ENCODE peak calls at places on chromosomes 2 and 18, in five cellular contexts. One of them, this sample, is unnamed.

GRCh38 chr2:23563673-23564617 is 179.0 kb downstream of the KLHL29 start:
- DNase-seq in activated effector memory CD4-positive, alpha-beta T cell treated with Interleukin-2 at 50 U/mL for 16 hours: no peak
- DNase-seq in HEK293T: no peak
- DNase-seq in Calu3: peak; percentile 47
- DNase-seq in GM23338: peak; percentile 41
- DNase-seq in this sample: no peak

GRCh38 chr2:80256396-80257167 is 48.0 kb downstream of the LRRTM1 start:
- DNase-seq in activated effector memory CD4-positive, alpha-beta T cell treated with Interleukin-2 at 50 U/mL for 16 hours: no peak
- DNase-seq in Calu3: no peak
- DNase-seq in GM23338: peak; percentile 76
- DNase-seq in HEK293T: peak; percentile 34
- DNase-seq in this sample: no peak

GRCh38 chr2:18309627-18310026 is 250.8 kb downstream of the RDH14 start:
- DNase-seq in activated effector memory CD4-positive, alpha-beta T cell treated with Interleukin-2 at 50 U/mL for 16 hours: no peak
- DNase-seq in GM23338: no peak
- DNase-seq in HEK293T: no peak
- DNase-seq in Calu3: no peak
- DNase-seq in this sample: no peak

GRCh38 chr2:126220336-126220735 is 435.6 kb upstream of the GYPC start:
- DNase-seq in GM23338: no peak
- DNase-seq in Calu3: no peak
- DNase-seq in HEK293T: no peak
- DNase-seq in activated effector memory CD4-positive, alpha-beta T cell treated with Interleukin-2 at 50 U/mL for 16 hours: no peak
- DNase-seq in this sample: no peak

GRCh38 chr18:79912409-79912991 is 39.0 kb downstream of the SLC66A2 start:
- DNase-seq in Calu3: no peak
- DNase-seq in activated effector memory CD4-positive, alpha-beta T cell treated with Interleukin-2 at 50 U/mL for 16 hours: no peak
- DNase-seq in GM23338: no peak
- DNase-seq in HEK293T: no peak
- DNase-seq in this sample: no peak

GRCh38 chr2:221402072-221402471 is 170.0 kb downstream of the EPHA4 start:
- DNase-seq in Calu3: no peak
- DNase-seq in GM23338: no peak
- DNase-seq in HEK293T: no peak
- DNase-seq in activated effector memory CD4-positive, alpha-beta T cell treated with Interleukin-2 at 50 U/mL for 16 hours: no peak
- DNase-seq in this sample: no peak

GRCh38 chr2:112996635-112997034 is 8.6 kb upstream of the IL36A start:
- DNase-seq in GM23338: peak; percentile 0
- DNase-seq in activated effector memory CD4-positive, alpha-beta T cell treated with Interleukin-2 at 50 U/mL for 16 hours: peak; percentile 58
- DNase-seq in Calu3: no peak
- DNase-seq in HEK293T: no peak
- DNase-seq in this sample: peak; percentile 65

GRCh38 chr18:61545281-61546245 is 212.3 kb downstream of the CDH20 start:
- DNase-seq in Calu3: no peak
- DNase-seq in activated effector memory CD4-positive, alpha-beta T cell treated with Interleukin-2 at 50 U/mL for 16 hours: no peak
- DNase-seq in HEK293T: no peak
- DNase-seq in GM23338: no peak
- DNase-seq in this sample: no peak

GRCh38 chr2:113337809-113338208 is 59.1 kb upstream of the PAX8 start:
- DNase-seq in activated effector memory CD4-positive, alpha-beta T cell treated with Interleukin-2 at 50 U/mL for 16 hours: no peak
- DNase-seq in HEK293T: no peak
- DNase-seq in Calu3: no peak
- DNase-seq in GM23338: no peak
- DNase-seq in this sample: no peak

GRCh38 chr2:18762667-18763066 is 173.3 kb upstream of the NT5C1B start:
- DNase-seq in GM23338: no peak
- DNase-seq in Calu3: no peak
- DNase-seq in activated effector memory CD4-positive, alpha-beta T cell treated with Interleukin-2 at 50 U/mL for 16 hours: no peak
- DNase-seq in HEK293T: no peak
- DNase-seq in this sample: no peak

GRCh38 chr18:59566507-59566906 is 130.7 kb downstream of the CCBE1 start:
- DNase-seq in GM23338: no peak
- DNase-seq in activated effector memory CD4-positive, alpha-beta T cell treated with Interleukin-2 at 50 U/mL for 16 hours: no peak
- DNase-seq in Calu3: no peak
- DNase-seq in HEK293T: no peak
- DNase-seq in this sample: no peak

GRCh38 chr2:15744820-15745219 is 153.2 kb downstream of the DDX1 start:
- DNase-seq in activated effector memory CD4-positive, alpha-beta T cell treated with Interleukin-2 at 50 U/mL for 16 hours: no peak
- DNase-seq in Calu3: no peak
- DNase-seq in HEK293T: no peak
- DNase-seq in GM23338: no peak
- DNase-seq in this sample: no peak

GRCh38 chr2:101121174-101121573 is 30.0 kb downstream of the TBC1D8 start:
- DNase-seq in GM23338: no peak
- DNase-seq in activated effector memory CD4-positive, alpha-beta T cell treated with Interleukin-2 at 50 U/mL for 16 hours: no peak
- DNase-seq in Calu3: no peak
- DNase-seq in HEK293T: no peak
- DNase-seq in this sample: no peak

GRCh38 chr2:240226672-240227537 is 86.4 kb upstream of the OTOS start:
- DNase-seq in Calu3: no peak
- DNase-seq in GM23338: no peak
- DNase-seq in activated effector memory CD4-positive, alpha-beta T cell treated with Interleukin-2 at 50 U/mL for 16 hours: no peak
- DNase-seq in HEK293T: no peak
- DNase-seq in this sample: no peak

GRCh38 chr2:213220967-213221603 is 63.2 kb upstream of the SPAG16 start:
- DNase-seq in Calu3: no peak
- DNase-seq in activated effector memory CD4-positive, alpha-beta T cell treated with Interleukin-2 at 50 U/mL for 16 hours: no peak
- DNase-seq in GM23338: peak; percentile 26
- DNase-seq in HEK293T: no peak
- DNase-seq in this sample: no peak

GRCh38 chr2:200703926-200704637 is 107.6 kb upstream of the BZW1 start:
- DNase-seq in GM23338: no peak
- DNase-seq in activated effector memory CD4-positive, alpha-beta T cell treated with Interleukin-2 at 50 U/mL for 16 hours: no peak
- DNase-seq in HEK293T: no peak
- DNase-seq in Calu3: no peak
- DNase-seq in this sample: no peak

GRCh38 chr2:63663013-63663864 is 74.5 kb downstream of the MDH1 start:
- DNase-seq in GM23338: no peak
- DNase-seq in Calu3: no peak
- DNase-seq in HEK293T: no peak
- DNase-seq in activated effector memory CD4-positive, alpha-beta T cell treated with Interleukin-2 at 50 U/mL for 16 hours: no peak
- DNase-seq in this sample: no peak

GRCh38 chr2:189874571-189875320 is 90.5 kb downstream of the PMS1 start:
- DNase-seq in GM23338: no peak
- DNase-seq in Calu3: no peak
- DNase-seq in activated effector memory CD4-positive, alpha-beta T cell treated with Interleukin-2 at 50 U/mL for 16 hours: no peak
- DNase-seq in HEK293T: no peak
- DNase-seq in this sample: no peak

This sample was measured in T-helper 22 cell.